ENCODE peak calls at places on chromosomes 12 and 14, in eight cellular contexts. D, B, F, I, N, Q, M and W are unnamed samples.

GRCh38 chr14:37623552-37623951 is 28.1 kb downstream of the TTC6 start:
- DNase-seq in Q (no peak), D (no peak), M (no peak), N (no peak), I (no peak), B (peak; percentile 91), F (no peak), W (no peak)

GRCh38 chr12:80622271-80622670 is 85.2 kb upstream of the MYF6 start:
- DNase-seq in F (peak; percentile 14), I (no peak), B (peak; percentile 50), N (no peak), D (peak; percentile 12), M (no peak), Q (no peak), W (no peak)

GRCh38 chr12:62789856-62790255 is 145.1 kb downstream of the PPM1H start:
- DNase-seq in F (no peak), B (no peak), Q (no peak), M (no peak), N (no peak), D (no peak), I (no peak), W (no peak)

GRCh38 chr12:79482921-79483320 is 207.8 kb downstream of the PAWR start:
- DNase-seq in N (no peak), Q (no peak), B (no peak), F (no peak), D (no peak), M (no peak), I (no peak), W (no peak)

GRCh38 chr12:22866406-22866805 is 241.4 kb downstream of the ETNK1 start:
- DNase-seq in F (no peak), M (no peak), I (no peak), Q (no peak), N (no peak), B (peak; percentile 7), D (no peak), W (no peak)

GRCh38 chr12:12200363-12200762 is 66.5 kb downstream of the LRP6 start:
- DNase-seq in B (no peak), D (no peak), M (no peak), F (no peak), Q (no peak), N (no peak), I (no peak), W (no peak)

GRCh38 chr12:94704452-94704871 is 54.1 kb upstream of the TMCC3 start:
- DNase-seq in B (peak; percentile 88), F (peak; percentile 11), Q (no peak), N (no peak), M (no peak), D (no peak), I (no peak), W (no peak)

GRCh38 chr12:4301932-4302501 is 19.0 kb upstream of the TIGAR start:
- DNase-seq in M (no peak), D (no peak), Q (no peak), B (no peak), N (no peak), I (no peak), F (no peak), W (no peak)

GRCh38 chr14:91466192-91466591 is 43.9 kb downstream of the PPP4R3A start:
- DNase-seq in I (no peak), D (no peak), B (no peak), N (no peak), F (no peak), M (no peak), Q (no peak), W (no peak)

GRCh38 chr14:92510972-92511371 is 2.6 kb upstream of the RIN3 start:
- DNase-seq in N (no peak), I (peak; percentile 58), F (no peak), M (peak; percentile 68), Q (no peak), D (no peak), B (no peak), W (no peak)

GRCh38 chr12:98799411-98799810 is 154.3 kb downstream of the APAF1 start:
- DNase-seq in I (no peak), D (no peak), Q (no peak), N (no peak), B (no peak), M (no peak), F (no peak), W (no peak)

GRCh38 chr12:98808243-98808895 is 163.3 kb downstream of the APAF1 start:
- DNase-seq in Q (no peak), I (no peak), F (no peak), N (no peak), D (no peak), M (peak; percentile 8), B (no peak), W (no peak)

GRCh38 chr12:98799822-98800221 is 154.7 kb downstream of the APAF1 start:
- DNase-seq in F (no peak), B (no peak), N (no peak), M (no peak), Q (no peak), I (no peak), D (no peak), W (no peak)

DNA sequence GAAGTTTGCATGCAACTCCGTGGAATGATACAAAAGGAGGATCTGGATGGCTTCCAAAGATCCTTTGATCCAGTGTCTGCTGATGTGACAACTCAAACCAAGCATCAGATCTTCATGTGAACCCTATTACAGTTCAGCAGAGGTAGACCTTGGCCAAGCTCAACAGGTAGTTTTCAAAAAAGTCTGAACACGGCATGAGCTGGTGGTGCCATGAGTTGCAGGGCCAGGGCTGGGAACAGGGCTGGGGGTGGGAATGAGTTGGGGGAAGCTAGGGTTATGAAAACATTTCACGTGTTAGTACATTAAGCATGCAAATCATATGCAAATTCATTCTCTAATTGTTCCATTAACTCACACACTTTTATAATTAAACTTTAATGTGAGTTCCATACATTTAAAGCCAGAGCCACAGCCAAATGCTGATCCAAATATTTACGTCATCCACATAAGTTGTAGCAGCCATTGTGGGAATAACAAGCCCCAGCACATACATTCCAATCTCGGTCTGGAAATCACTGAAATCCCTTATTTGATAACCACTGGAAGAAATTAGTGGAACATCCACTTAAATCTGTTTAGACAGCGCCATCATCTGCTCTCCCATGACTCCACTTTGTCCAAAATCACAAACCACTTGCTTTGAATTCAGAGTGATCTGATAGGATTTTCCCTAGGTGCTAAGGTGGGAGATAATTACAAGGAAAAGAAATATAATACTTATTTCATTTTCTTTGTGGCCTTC is 158.5 kb downstream of the APAF1 start:
- DNase-seq in I (no peak), Q (no peak), M (no peak), D (no peak), B (peak; percentile 14), F (no peak), N (no peak), W (no peak)
- TF ChIP-seq CTCF in I (no peak), Q (no peak), M (no peak), D (no peak), B (no peak), F (no peak), N (no peak), W (no peak)

GRCh38 chr12:113955109-113955970 is 10.8 kb downstream of the RBM19 start:
- DNase-seq in Q (peak; percentile 64), D (peak; percentile 28), F (peak; percentile 81), M (peak; percentile 61), B (peak; percentile 17), I (no peak), N (no peak), W (no peak)
- TF ChIP-seq CTCF in Q (peak; percentile 49), D (peak; percentile 57), F (peak; percentile 84), M (peak; percentile 43), B (peak; percentile 45), I (no peak), N (peak; percentile 62), W (no peak)

GRCh38 chr12:96714199-96714598 is 192.9 kb upstream of the NEDD1 start:
- DNase-seq in D (no peak), B (no peak), M (no peak), I (no peak), F (no peak), Q (no peak), N (no peak), W (no peak)

GRCh38 chr12:96711364-96711763 is 195.7 kb upstream of the NEDD1 start:
- DNase-seq in B (no peak), I (no peak), F (no peak), D (no peak), M (no peak), Q (no peak), N (no peak), W (no peak)

DNA sequence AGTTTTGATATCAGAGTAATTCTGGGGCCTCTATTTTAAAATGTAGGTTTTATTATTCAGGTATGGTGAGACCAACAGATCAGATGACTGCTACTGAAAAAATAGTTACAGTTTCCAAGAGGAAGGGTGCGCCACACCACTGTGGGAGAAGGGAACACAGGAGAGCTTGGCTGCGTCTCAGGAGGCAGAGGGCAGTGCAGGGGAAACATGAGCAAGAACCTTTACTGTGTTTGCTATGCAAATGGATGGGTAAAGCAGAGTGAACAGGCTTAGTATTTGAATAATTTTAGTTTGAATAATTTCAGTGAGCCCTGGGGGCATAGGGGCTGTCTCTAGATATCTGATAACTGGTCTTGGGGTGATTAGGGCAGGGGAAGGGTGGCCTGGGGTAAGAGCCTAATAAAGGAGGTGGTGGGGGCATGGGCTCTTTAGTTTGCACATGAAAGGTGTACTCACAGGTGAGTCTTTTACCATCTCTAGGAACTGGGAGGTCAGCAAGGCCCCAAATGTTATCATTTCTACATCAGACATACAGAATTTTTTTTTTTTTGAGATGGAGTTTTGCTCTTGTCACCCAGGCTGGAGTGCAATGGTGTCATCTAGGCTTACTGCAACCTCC is 196.8 kb upstream of the NEDD1 start:
- DNase-seq in B (no peak), N (no peak), M (peak; percentile 36), I (no peak), Q (no peak), F (peak; percentile 18), D (no peak), W (no peak)
- TF ChIP-seq CTCF in B (no peak), N (no peak), M (no peak), I (no peak), Q (no peak), F (no peak), D (no peak), W (no peak)

GRCh38 chr12:34392741-34393085 is 370.4 kb downstream of the ALG10 start:
- DNase-seq in Q (no peak), N (no peak), F (no peak), I (peak; percentile 47), B (no peak), M (no peak), D (no peak), W (no peak)

GRCh38 chr12:34393086-34393820 is 371.0 kb downstream of the ALG10 start:
- DNase-seq in Q (peak; percentile 5), I (peak; percentile 49), F (no peak), D (no peak), N (no peak), M (no peak), B (no peak), W (peak; percentile 2)

GRCh38 chr12:34394211-34395055 is 372.1 kb downstream of the ALG10 start:
- DNase-seq in B (no peak), I (peak; percentile 57), M (no peak), D (no peak), F (no peak), N (no peak), Q (no peak), W (peak; percentile 3)

GRCh38 chr12:34395056-34396005 is 373.0 kb downstream of the ALG10 start:
- DNase-seq in D (no peak), I (peak; percentile 46), M (no peak), N (no peak), F (no peak), B (no peak), Q (peak; percentile 3), W (peak; percentile 7)

DNA sequence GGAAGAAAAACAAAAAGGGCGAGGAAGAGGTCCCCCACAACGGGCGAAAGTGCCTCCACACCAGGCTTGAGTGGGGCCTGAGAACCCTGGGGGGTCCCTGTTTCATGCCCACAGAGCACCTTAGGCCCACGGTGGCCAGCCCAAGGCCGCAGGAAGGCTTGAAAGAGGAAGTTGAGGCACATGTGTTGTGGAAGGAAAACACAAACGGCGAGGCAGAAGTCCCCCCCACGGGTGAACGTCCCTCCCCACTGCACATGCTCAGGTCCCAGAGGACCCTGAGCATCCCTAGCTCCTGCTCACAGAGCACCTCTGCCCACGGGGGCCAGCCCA is 371.5 kb downstream of the ALG10 start:
- DNase-seq in B (no peak), Q (peak; percentile 1), N (no peak), F (no peak), I (no peak), M (no peak), D (no peak), W (no peak)
- TF ChIP-seq CTCF in B (no peak), Q (no peak), N (no peak), F (no peak), I (no peak), M (no peak), D (no peak), W (no peak)